ENCODE peak calls at places on chromosomes 6 and 20, in four cellular contexts. Z is Panc1, Q is brain microvascular endothelial cell, J is SK-N-SH. O is an unnamed sample.

GRCh38 chr6:2857580-2858337 is 16.1 kb upstream of the SERPINB1 start:
- DNase-seq in Z (no peak), Q (peak; percentile 77), J (peak; percentile 70), O (no peak)

GRCh38 chr20:20664795-20665194 is 47.6 kb downstream of the RALGAPA2 start:
- DNase-seq in Q (peak; percentile 14), J (peak; percentile 33), Z (peak; percentile 33), O (no peak)

GRCh38 chr20:34753706-34754461 is 49.7 kb downstream of the TP53INP2 start:
- DNase-seq in J (no peak), Z (no peak), Q (no peak), O (no peak)

GRCh38 chr6:65538644-65539043 is 168.4 kb downstream of the EYS start:
- DNase-seq in Q (no peak), Z (no peak), J (no peak), O (no peak)

GRCh38 chr6:36064770-36065396 is 37.3 kb downstream of the MAPK14 start:
- DNase-seq in Z (no peak), J (no peak), Q (no peak), O (no peak)

GRCh38 chr6:39884696-39885095 is 49.6 kb downstream of the MOCS1 start:
- DNase-seq in Q (peak; percentile 68), J (no peak), Z (no peak), O (no peak)

GRCh38 chr6:14711056-14711703 is 534.7 kb upstream of the JARID2 start:
- DNase-seq in Q (peak; percentile 97), J (peak; percentile 25), Z (no peak), O (peak; percentile 54)

GRCh38 chr6:137488736-137489409 is 5.3 kb downstream of the OLIG3 start:
- DNase-seq in J (peak; percentile 33), Q (no peak), Z (no peak), O (peak; percentile 68)

GRCh38 chr6:31834704-31835375 is 7.3 kb downstream of the HSPA1B start:
- DNase-seq in Q (peak; percentile 53), Z (no peak), J (peak; percentile 87), O (peak; percentile 82)

GRCh38 chr20:21315138-21315537 is 12.0 kb downstream of the XRN2 start:
- DNase-seq in J (no peak), Q (peak; percentile 76), Z (no peak), O (no peak)

GRCh38 chr20:32474009-32474716 is 111.0 kb downstream of the NOL4L start:
- DNase-seq in Z (no peak), J (peak; percentile 22), Q (no peak), O (peak; percentile 77)

GRCh38 chr6:78966542-78966941 is 99.2 kb downstream of the IRAK1BP1 start:
- DNase-seq in J (no peak), Z (no peak), Q (no peak), O (no peak)

GRCh38 chr6:14861491-14861943 is 384.4 kb upstream of the JARID2 start:
- DNase-seq in Z (no peak), Q (no peak), J (no peak), O (no peak)

GRCh38 chr6:170128811-170129681 is 161.8 kb downstream of the DLL1 start:
- DNase-seq in Q (no peak), J (no peak), Z (no peak), O (peak; percentile 11)

GRCh38 chr6:19297880-19298279 is 539.3 kb upstream of the ID4 start:
- DNase-seq in Z (no peak), J (no peak), Q (no peak), O (no peak)

GRCh38 chr20:49980140-49981008 is 2.4 kb upstream of the SNAI1 start:
- DNase-seq in J (no peak), Q (no peak), Z (no peak), O (no peak)

GRCh38 chr20:37298190-37298939 is 8.9 kb downstream of the MANBAL start:
- DNase-seq in Q (peak; percentile 32), Z (no peak), J (no peak), O (no peak)

GRCh38 chr6:170148709-170149470 is 142.0 kb downstream of the DLL1 start:
- DNase-seq in Q (no peak), J (no peak), Z (no peak), O (peak; percentile 60)

GRCh38 chr6:105501945-105502344 is 99.1 kb upstream of the PREP start:
- DNase-seq in J (no peak), Q (no peak), Z (no peak), O (no peak)

GRCh38 chr6:36805917-36806316 is 33.3 kb downstream of the CPNE5 start:
- DNase-seq in Z (no peak), J (no peak), Q (no peak), O (no peak)

GRCh38 chr6:113476937-113477839 is 380.0 kb upstream of the MARCKS start:
- DNase-seq in Q (no peak), J (no peak), Z (no peak), O (no peak)

GRCh38 chr20:62393266-62393665 is 6.4 kb downstream of the RPS21 start:
- DNase-seq in J (no peak), Q (no peak), Z (no peak), O (no peak)

GRCh38 chr6:144285798-144286502 is 815 bp downstream of the UTRN start:
- DNase-seq in J (peak; percentile 32), Q (peak; percentile 26), Z (no peak), O (peak; percentile 94)

GRCh38 chr6:9675122-9675521 is 739.8 kb downstream of the TFAP2A start:
- DNase-seq in J (no peak), Q (no peak), Z (no peak), O (no peak)

GRCh38 chr6:155014715-155015300 is 19.7 kb downstream of the TIAM2 start:
- DNase-seq in J (no peak), Z (no peak), Q (peak; percentile 56), O (no peak)

GRCh38 chr6:168060521-168060931 is 18.5 kb downstream of the FRMD1 start:
- DNase-seq in J (peak; percentile 87), Q (peak; percentile 62), Z (no peak), O (peak; percentile 49)

GRCh38 chr6:104908431-104909139 is 48.3 kb upstream of the LIN28B start:
- DNase-seq in J (no peak), Z (no peak), Q (no peak), O (no peak)

GRCh38 chr6:20393297-20393696 is 8.4 kb upstream of the E2F3 start:
- DNase-seq in Q (no peak), J (no peak), Z (no peak), O (no peak)

GRCh38 chr6:111803384-111803783 is 69.9 kb downstream of the FYN start:
- DNase-seq in Q (no peak), Z (no peak), J (no peak), O (no peak)

GRCh38 chr20:62761058-62761758 is 35.1 kb upstream of the MRGBP start:
- DNase-seq in J (no peak), Q (no peak), Z (no peak), O (peak; percentile 60)

GRCh38 chr20:53402233-53403005 is 191.2 kb downstream of the ZNF217 start:
- DNase-seq in J (no peak), Q (no peak), Z (no peak), O (no peak)

GRCh38 chr20:37901667-37902503 is 1.0 kb upstream of the VSTM2L start:
- DNase-seq in Z (peak; percentile 63), J (peak; percentile 86), Q (peak; percentile 72), O (no peak)

GRCh38 chr20:61355096-61355495 is 103.0 kb downstream of the CDH4 start:
- DNase-seq in J (no peak), Z (no peak), Q (no peak), O (no peak)

GRCh38 chr6:52283111-52283510 is 1.4 kb downstream of the MCM3 start:
- DNase-seq in J (no peak), Z (no peak), Q (no peak), O (no peak)
- H3K4me3 ChIP-seq in J (peak overlapping the region; percentile 88), Z (peak overlapping the region; percentile 93), Q (peak overlapping the region; percentile 82), O (peak overlapping the region; percentile 85)

DNA sequence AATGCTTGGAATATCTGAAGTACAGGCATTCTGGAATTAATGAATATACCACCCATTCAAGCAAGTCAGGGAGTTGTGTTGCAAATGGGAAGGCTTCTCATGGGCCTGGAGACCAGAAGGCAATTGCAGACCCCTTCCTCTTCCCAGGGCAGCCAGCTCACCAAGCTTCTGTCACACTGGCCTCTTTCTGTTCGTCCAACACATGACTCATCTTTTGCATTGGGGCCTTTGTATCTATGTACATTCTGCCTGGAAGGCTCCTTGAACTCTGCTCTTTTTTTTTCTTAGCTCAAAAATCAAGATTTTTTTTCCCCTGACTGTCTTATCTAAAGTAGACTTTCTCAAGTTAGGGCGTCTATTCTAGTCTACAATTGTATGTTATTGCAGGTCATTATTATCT is 132.9 kb upstream of the MYLIP start:
- DNase-seq in J (no peak), Q (peak; percentile 8), Z (no peak), O (no peak)
- H3K27ac ChIP-seq in J (peak overlapping the region; percentile 29), Q (no peak overlapping the region), Z (no peak overlapping the region), O (peak overlapping the region; percentile 31)

GRCh38 chr6:28982476-28983266 is 22.4 kb downstream of the ZNF311 start:
- DNase-seq in J (peak; percentile 37), Q (peak; percentile 71), Z (no peak), O (no peak)
- TF ChIP-seq CTCF in J (peak; percentile 33), Q (peak; percentile 54), Z (peak; percentile 37), O (no peak)

DNA sequence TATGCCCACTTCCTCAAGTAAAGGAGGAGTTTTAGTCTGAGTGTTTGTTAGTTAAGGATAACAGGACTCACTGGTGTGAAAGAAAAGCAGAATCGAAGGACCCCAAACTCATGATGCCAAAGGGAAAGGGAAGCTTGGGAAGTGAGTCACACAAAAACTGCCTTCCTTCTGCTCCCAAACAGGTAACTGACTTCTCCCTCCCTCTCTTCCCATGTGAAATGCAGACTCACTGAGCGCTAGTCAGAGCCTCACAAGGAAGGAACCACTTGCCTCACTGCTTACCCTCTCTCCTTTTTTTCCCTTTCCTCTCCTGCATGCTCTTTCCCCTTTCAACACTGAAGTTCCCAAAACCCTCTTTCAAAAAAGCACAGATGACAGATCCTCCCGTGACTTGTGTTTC is 56.4 kb downstream of the LYRM4 start:
- DNase-seq in Q (no peak), J (no peak), Z (no peak), O (no peak)
- H3K4me3 ChIP-seq in Q (no peak overlapping the region), J (no peak overlapping the region), Z (no peak overlapping the region), O (no peak overlapping the region)

O was measured in left lung.